ENCODE peak calls at places on chromosomes 12 and 14, in nine cellular contexts. One of them, this sample, is unnamed. For H3K4me1, the result is how much of the 10 kb centered on the place peaks cover.

GRCh38 chr12:121096199-121096798 is 36.4 kb upstream of the P2RX7 start:
- DNase-seq in pancreas: no peak
- DNase-seq in transverse colon: no peak
- DNase-seq in upper lobe of left lung: no peak
- DNase-seq in testis: no peak
- DNase-seq in aorta: no peak
- DNase-seq in lower lobe of right lung: no peak
- DNase-seq in colonic mucosa: no peak
- DNase-seq in cardiac muscle cell: no peak
- DNase-seq in this sample: no peak

GRCh38 chr12:79737875-79738718 is 47.3 kb upstream of the PAWR start:
- DNase-seq in transverse colon: peak
- DNase-seq in cardiac muscle cell: peak
- DNase-seq in upper lobe of left lung: no peak
- DNase-seq in pancreas: no peak
- DNase-seq in testis: peak
- DNase-seq in aorta: no peak
- DNase-seq in colonic mucosa: peak
- DNase-seq in lower lobe of right lung: no peak
- DNase-seq in this sample: no peak

GRCh38 chr12:13198921-13199320 is 2.4 kb downstream of the EMP1 start:
- DNase-seq in testis: no peak
- DNase-seq in transverse colon: no peak
- DNase-seq in colonic mucosa: no peak
- DNase-seq in lower lobe of right lung: no peak
- DNase-seq in pancreas: no peak
- DNase-seq in cardiac muscle cell: peak
- DNase-seq in upper lobe of left lung: no peak
- DNase-seq in aorta: no peak
- DNase-seq in this sample: no peak

GRCh38 chr12:109716512-109717389 is 3.1 kb downstream of the FAM222A start:
- DNase-seq in colonic mucosa: peak
- DNase-seq in testis: peak
- DNase-seq in upper lobe of left lung: no peak
- DNase-seq in transverse colon: peak
- DNase-seq in aorta: peak
- DNase-seq in cardiac muscle cell: peak
- DNase-seq in pancreas: peak
- DNase-seq in lower lobe of right lung: no peak
- DNase-seq in this sample: no peak

GRCh38 chr12:121668750-121669524 is 517 bp downstream of the MORN3 start:
- DNase-seq in colonic mucosa: no peak
- DNase-seq in testis: peak
- DNase-seq in pancreas: no peak
- DNase-seq in cardiac muscle cell: peak
- DNase-seq in transverse colon: peak
- DNase-seq in upper lobe of left lung: peak
- DNase-seq in lower lobe of right lung: no peak
- DNase-seq in aorta: no peak
- DNase-seq in this sample: no peak

GRCh38 chr14:89351364-89351957 is 65.6 kb downstream of the FOXN3 start:
- DNase-seq in testis: no peak
- DNase-seq in transverse colon: peak
- DNase-seq in colonic mucosa: peak
- DNase-seq in lower lobe of right lung: peak
- DNase-seq in aorta: no peak
- DNase-seq in upper lobe of left lung: peak
- DNase-seq in pancreas: peak
- DNase-seq in cardiac muscle cell: peak
- DNase-seq in this sample: no peak

GRCh38 chr12:109356586-109356985 is 8.9 kb downstream of the MYO1H start:
- DNase-seq in aorta: no peak
- DNase-seq in transverse colon: no peak
- DNase-seq in upper lobe of left lung: no peak
- DNase-seq in cardiac muscle cell: no peak
- DNase-seq in lower lobe of right lung: no peak
- DNase-seq in testis: no peak
- DNase-seq in colonic mucosa: no peak
- DNase-seq in pancreas: no peak
- DNase-seq in this sample: no peak

GRCh38 chr12:22684526-22685118 is 59.7 kb downstream of the ETNK1 start:
- DNase-seq in upper lobe of left lung: no peak
- DNase-seq in cardiac muscle cell: peak
- DNase-seq in lower lobe of right lung: no peak
- DNase-seq in aorta: no peak
- DNase-seq in transverse colon: no peak
- DNase-seq in testis: no peak
- DNase-seq in pancreas: no peak
- DNase-seq in colonic mucosa: no peak
- DNase-seq in this sample: no peak

GRCh38 chr12:119990382-119990874 is 1.4 kb downstream of the BICDL1 start:
- DNase-seq in upper lobe of left lung: no peak
- DNase-seq in transverse colon: no peak
- DNase-seq in testis: no peak
- DNase-seq in pancreas: no peak
- DNase-seq in lower lobe of right lung: no peak
- DNase-seq in colonic mucosa: no peak
- DNase-seq in aorta: no peak
- DNase-seq in cardiac muscle cell: no peak
- DNase-seq in this sample: no peak

GRCh38 chr14:44700184-44700583 is 193.1 kb upstream of the FSCB start:
- DNase-seq in upper lobe of left lung: no peak
- DNase-seq in cardiac muscle cell: peak
- DNase-seq in lower lobe of right lung: no peak
- DNase-seq in testis: no peak
- DNase-seq in pancreas: no peak
- DNase-seq in colonic mucosa: no peak
- DNase-seq in aorta: no peak
- DNase-seq in transverse colon: no peak
- DNase-seq in this sample: no peak

GRCh38 chr14:21103165-21103709 is 2.4 kb downstream of the TMEM253 start:
- DNase-seq in aorta: no peak
- DNase-seq in colonic mucosa: no peak
- DNase-seq in transverse colon: no peak
- DNase-seq in pancreas: no peak
- DNase-seq in cardiac muscle cell: no peak
- DNase-seq in lower lobe of right lung: no peak
- DNase-seq in upper lobe of left lung: no peak
- DNase-seq in testis: no peak
- DNase-seq in this sample: no peak

GRCh38 chr14:70879448-70879847 is 27.8 kb upstream of the PCNX1 start:
- DNase-seq in aorta: no peak
- DNase-seq in testis: no peak
- DNase-seq in upper lobe of left lung: no peak
- DNase-seq in transverse colon: no peak
- DNase-seq in cardiac muscle cell: no peak
- DNase-seq in lower lobe of right lung: no peak
- DNase-seq in pancreas: no peak
- DNase-seq in colonic mucosa: no peak
- DNase-seq in this sample: no peak

GRCh38 chr14:90616881-90617280 is 199.3 kb downstream of the TTC7B start:
- DNase-seq in testis: no peak
- DNase-seq in upper lobe of left lung: no peak
- DNase-seq in lower lobe of right lung: no peak
- DNase-seq in pancreas: no peak
- DNase-seq in transverse colon: no peak
- DNase-seq in cardiac muscle cell: peak
- DNase-seq in aorta: no peak
- DNase-seq in colonic mucosa: no peak
- DNase-seq in this sample: no peak

GRCh38 chr14:42469637-42470426 is 863.2 kb downstream of the LRFN5 start:
- DNase-seq in aorta: no peak
- DNase-seq in colonic mucosa: no peak
- DNase-seq in lower lobe of right lung: no peak
- DNase-seq in cardiac muscle cell: peak
- DNase-seq in pancreas: no peak
- DNase-seq in testis: no peak
- DNase-seq in upper lobe of left lung: no peak
- DNase-seq in transverse colon: no peak
- DNase-seq in this sample: no peak

GRCh38 chr12:75177997-75178396 is 31.6 kb downstream of the KCNC2 start:
- DNase-seq in testis: no peak
- DNase-seq in upper lobe of left lung: no peak
- DNase-seq in aorta: no peak
- DNase-seq in lower lobe of right lung: no peak
- DNase-seq in transverse colon: no peak
- DNase-seq in pancreas: no peak
- DNase-seq in colonic mucosa: no peak
- DNase-seq in cardiac muscle cell: peak
- DNase-seq in this sample: no peak

GRCh38 chr12:70178038-70178437 is 65.2 kb upstream of the CNOT2 start:
- DNase-seq in aorta: no peak
- DNase-seq in transverse colon: no peak
- DNase-seq in testis: no peak
- DNase-seq in pancreas: no peak
- DNase-seq in upper lobe of left lung: no peak
- DNase-seq in lower lobe of right lung: no peak
- DNase-seq in cardiac muscle cell: peak
- DNase-seq in colonic mucosa: no peak
- DNase-seq in this sample: no peak

GRCh38 chr12:58655375-58655774 is 264.9 kb downstream of the LRIG3 start:
- DNase-seq in pancreas: peak
- DNase-seq in colonic mucosa: no peak
- DNase-seq in testis: no peak
- DNase-seq in transverse colon: no peak
- DNase-seq in aorta: no peak
- DNase-seq in lower lobe of right lung: no peak
- DNase-seq in upper lobe of left lung: peak
- DNase-seq in cardiac muscle cell: no peak
- DNase-seq in this sample: no peak

GRCh38 chr12:119159844-119160243 is 18.9 kb upstream of the HSPB8 start:
- DNase-seq in pancreas: no peak
- DNase-seq in aorta: no peak
- DNase-seq in lower lobe of right lung: no peak
- DNase-seq in cardiac muscle cell: no peak
- DNase-seq in colonic mucosa: no peak
- DNase-seq in upper lobe of left lung: no peak
- DNase-seq in transverse colon: no peak
- DNase-seq in testis: no peak
- DNase-seq in this sample: no peak

GRCh38 chr14:39175445-39176262 is 600 bp downstream of the PNN start:
- DNase-seq in upper lobe of left lung: peak
- DNase-seq in transverse colon: no peak
- DNase-seq in cardiac muscle cell: peak
- DNase-seq in pancreas: peak
- DNase-seq in testis: peak
- DNase-seq in aorta: no peak
- DNase-seq in colonic mucosa: peak
- DNase-seq in lower lobe of right lung: no peak
- DNase-seq in this sample: no peak

GRCh38 chr12:103632554-103633216 is 45.6 kb downstream of the STAB2 start:
- DNase-seq in colonic mucosa: peak
- DNase-seq in cardiac muscle cell: peak
- DNase-seq in testis: peak
- DNase-seq in lower lobe of right lung: peak
- DNase-seq in transverse colon: peak
- DNase-seq in pancreas: no peak
- DNase-seq in aorta: no peak
- DNase-seq in upper lobe of left lung: no peak
- DNase-seq in this sample: no peak

GRCh38 chr14:56514663-56515371 is 64.8 kb upstream of the TMEM260 start:
- DNase-seq in upper lobe of left lung: no peak
- DNase-seq in transverse colon: no peak
- DNase-seq in colonic mucosa: no peak
- DNase-seq in aorta: no peak
- DNase-seq in lower lobe of right lung: no peak
- DNase-seq in cardiac muscle cell: peak
- DNase-seq in testis: no peak
- DNase-seq in pancreas: no peak
- DNase-seq in this sample: no peak

GRCh38 chr12:57836442-57837375 is 9.8 kb downstream of the CTDSP2 start:
- DNase-seq in testis: peak
- DNase-seq in aorta: peak
- DNase-seq in colonic mucosa: peak
- DNase-seq in lower lobe of right lung: no peak
- DNase-seq in upper lobe of left lung: no peak
- DNase-seq in pancreas: no peak
- DNase-seq in cardiac muscle cell: peak
- DNase-seq in transverse colon: peak
- DNase-seq in this sample: peak

GRCh38 chr12:131051155-131051473 is 97.4 kb downstream of the ADGRD1 start:
- DNase-seq in colonic mucosa: no peak
- DNase-seq in aorta: no peak
- DNase-seq in testis: no peak
- DNase-seq in transverse colon: no peak
- DNase-seq in lower lobe of right lung: no peak
- DNase-seq in upper lobe of left lung: no peak
- DNase-seq in cardiac muscle cell: no peak
- DNase-seq in pancreas: no peak
- DNase-seq in this sample: no peak

GRCh38 chr12:95446511-95446910 is 27.4 kb upstream of the METAP2 start:
- DNase-seq in colonic mucosa: peak
- DNase-seq in cardiac muscle cell: peak
- DNase-seq in lower lobe of right lung: peak
- DNase-seq in transverse colon: peak
- DNase-seq in upper lobe of left lung: peak
- DNase-seq in testis: peak
- DNase-seq in aorta: peak
- DNase-seq in pancreas: peak
- DNase-seq in this sample: peak
- H3K4me1 ChIP-seq in colonic mucosa: under half
- H3K4me1 ChIP-seq in cardiac muscle cell: under half
- H3K4me1 ChIP-seq in lower lobe of right lung: under half
- H3K4me1 ChIP-seq in transverse colon: under half
- H3K4me1 ChIP-seq in upper lobe of left lung: under half
- H3K4me1 ChIP-seq in testis: under half
- H3K4me1 ChIP-seq in aorta: under half
- H3K4me1 ChIP-seq in pancreas: under half
- H3K4me1 ChIP-seq in this sample: under half

GRCh38 chr14:95320076-95320895 is 578 bp upstream of the CLMN start:
- DNase-seq in colonic mucosa: no peak
- DNase-seq in testis: peak
- DNase-seq in upper lobe of left lung: peak
- DNase-seq in cardiac muscle cell: no peak
- DNase-seq in aorta: no peak
- DNase-seq in transverse colon: no peak
- DNase-seq in lower lobe of right lung: no peak
- DNase-seq in pancreas: peak
- DNase-seq in this sample: no peak
- H3K4me3 ChIP-seq in colonic mucosa: peak
- H3K4me3 ChIP-seq in testis: peak
- H3K4me3 ChIP-seq in upper lobe of left lung: peak
- H3K4me3 ChIP-seq in cardiac muscle cell: peak
- H3K4me3 ChIP-seq in aorta: peak
- H3K4me3 ChIP-seq in transverse colon: peak
- H3K4me3 ChIP-seq in lower lobe of right lung: peak
- H3K4me3 ChIP-seq in pancreas: no peak
- H3K4me3 ChIP-seq in this sample: peak

GRCh38 chr12:111409403-111410228 is 3.9 kb downstream of the SH2B3 start:
- DNase-seq in upper lobe of left lung: peak
- DNase-seq in pancreas: peak
- DNase-seq in transverse colon: no peak
- DNase-seq in testis: no peak
- DNase-seq in lower lobe of right lung: peak
- DNase-seq in cardiac muscle cell: peak
- DNase-seq in colonic mucosa: no peak
- DNase-seq in aorta: peak
- DNase-seq in this sample: peak
- H3K4me1 ChIP-seq in upper lobe of left lung: half or more
- H3K4me1 ChIP-seq in pancreas: under half
- H3K4me1 ChIP-seq in transverse colon: half or more
- H3K4me1 ChIP-seq in testis: half or more
- H3K4me1 ChIP-seq in lower lobe of right lung: half or more
- H3K4me1 ChIP-seq in cardiac muscle cell: under half
- H3K4me1 ChIP-seq in colonic mucosa: under half
- H3K4me1 ChIP-seq in aorta: under half
- H3K4me1 ChIP-seq in this sample: under half

GRCh38 chr12:85468356-85469157 is 188.5 kb downstream of the ALX1 start:
- DNase-seq in transverse colon: peak
- DNase-seq in colonic mucosa: peak
- DNase-seq in upper lobe of left lung: peak
- DNase-seq in lower lobe of right lung: peak
- DNase-seq in pancreas: no peak
- DNase-seq in aorta: no peak
- DNase-seq in cardiac muscle cell: peak
- DNase-seq in testis: peak
- DNase-seq in this sample: peak
- H3K4me3 ChIP-seq in transverse colon: peak
- H3K4me3 ChIP-seq in colonic mucosa: peak
- H3K4me3 ChIP-seq in upper lobe of left lung: peak
- H3K4me3 ChIP-seq in lower lobe of right lung: peak
- H3K4me3 ChIP-seq in pancreas: peak
- H3K4me3 ChIP-seq in aorta: peak
- H3K4me3 ChIP-seq in cardiac muscle cell: peak
- H3K4me3 ChIP-seq in testis: peak
- H3K4me3 ChIP-seq in this sample: peak

This sample was measured in tibial artery.